ENCODE peak calls at places on chromosome 17, in five cellular contexts. T is amygdala; R is stimulated activated CD4-positive, alpha-beta T cell treated with anti-CD3 and anti-CD28 coated beads, Interleukin-15, amount 100 ng/mL, for 48 hours; A is NAMALWA; Y is SW480. J is an unnamed sample.

GRCh38 chr17:9924735-9925191 is 19.7 kb upstream of the RCVRN start:
- DNase-seq in T (no peak), R (no peak), Y (peak), A (peak), J (no peak)

GRCh38 chr17:31582151-31582907 is 190.9 kb downstream of the RAB11FIP4 start:
- DNase-seq in A (no peak), Y (no peak), R (no peak), T (peak), J (no peak)

GRCh38 chr17:74212262-74212912 is 984 bp upstream of the TTYH2 start:
- DNase-seq in T (no peak), R (no peak), Y (no peak), A (no peak), J (no peak)

GRCh38 chr17:59346876-59347407 is 15.5 kb downstream of the YPEL2 start:
- DNase-seq in A (no peak), T (no peak), R (no peak), Y (no peak), J (no peak)

GRCh38 chr17:66542183-66542966 is 240.0 kb downstream of the PRKCA start:
- DNase-seq in R (no peak), Y (no peak), T (no peak), A (peak), J (no peak)

GRCh38 chr17:42453544-42453943 is 5.1 kb upstream of the ATP6V0A1 start:
- DNase-seq in R (no peak), Y (no peak), A (peak), T (no peak), J (no peak)

GRCh38 chr17:35523296-35523695 is 14.2 kb downstream of the SLFN12L start:
- DNase-seq in R (no peak), Y (no peak), A (no peak), T (no peak), J (no peak)

GRCh38 chr17:47946929-47947397 is 5.6 kb downstream of the PNPO start:
- DNase-seq in Y (peak), R (peak), T (no peak), A (peak), J (peak)

GRCh38 chr17:70938311-70938710 is 769.0 kb downstream of the KCNJ2 start:
- DNase-seq in R (no peak), T (no peak), Y (no peak), A (no peak), J (no peak)

GRCh38 chr17:59753522-59754467 is 46.3 kb downstream of the VMP1 start:
- DNase-seq in T (no peak), R (no peak), Y (peak), A (peak), J (no peak)

GRCh38 chr17:74280093-74280513 is 6.1 kb downstream of the DNAI2 start:
- DNase-seq in A (no peak), T (no peak), Y (peak), R (peak), J (no peak)

GRCh38 chr17:68302066-68302564 is 10.8 kb downstream of the ARSG start:
- DNase-seq in R (no peak), A (no peak), Y (no peak), T (no peak), J (no peak)

GRCh38 chr17:77141846-77142449 is 1.2 kb downstream of the SEC14L1 start:
- DNase-seq in R (no peak), T (no peak), Y (no peak), A (no peak), J (no peak)

GRCh38 chr17:3385869-3386816 is at the start of gene OR3A2:
- DNase-seq in R (peak), Y (no peak), T (no peak), A (no peak), J (no peak)

GRCh38 chr17:15414502-15415348 is 52.7 kb downstream of the CDRT4 start:
- DNase-seq in A (no peak), T (no peak), R (no peak), Y (no peak), J (peak)

GRCh38 chr17:60127068-60128064 is 22.4 kb upstream of the CA4 start:
- DNase-seq in Y (no peak), R (no peak), A (no peak), T (no peak), J (no peak)

GRCh38 chr17:7509937-7510336 is 25.8 kb downstream of the POLR2A start:
- DNase-seq in T (no peak), R (no peak), A (no peak), Y (no peak), J (no peak)

GRCh38 chr17:20920813-20921199 is 122.0 kb downstream of the USP22 start:
- DNase-seq in Y (no peak), T (no peak), R (no peak), A (no peak), J (no peak)

GRCh38 chr17:10349403-10349802 is 23.4 kb downstream of the MYH13 start:
- DNase-seq in T (no peak), R (no peak), Y (no peak), A (peak), J (no peak)

GRCh38 chr17:39564201-39564828 is 43.4 kb downstream of the NEUROD2 start:
- DNase-seq in A (no peak), T (no peak), R (no peak), Y (no peak), J (no peak)

GRCh38 chr17:59769891-59770290 is 62.4 kb downstream of the VMP1 start:
- DNase-seq in T (no peak), A (no peak), R (no peak), Y (no peak), J (no peak)

GRCh38 chr17:3532106-3532858 is 25.3 kb downstream of the TRPV3 start:
- DNase-seq in A (no peak), Y (no peak), R (no peak), T (no peak), J (no peak)